ENCODE peak calls at places on chromosome 18, in eight cellular contexts. T is activated CD8-positive, alpha-beta memory T cell treated with anti-CD3 and anti-CD28 coated beads, Interleukin-2, amount 50 U/mL, for 48 hours; Y is DMS153; U is GM23248; P is RKO; Q is mammary epithelial cell; B is GM10248; N is NCI-H2171. M is an unnamed sample.

GRCh38 chr18:10950080-10950875 is 199.1 kb downstream of the PIEZO2 start:
- DNase-seq in T (no peak), Y (no peak), U (no peak), P (no peak), Q (no peak), B (no peak), N (no peak), M (no peak)

GRCh38 chr18:7177131-7177744 is 53.7 kb upstream of the LRRC30 start:
- DNase-seq in T (no peak), Y (peak; percentile 7), U (peak; percentile 86), P (peak; percentile 77), Q (peak; percentile 72), B (no peak), N (peak; percentile 43), M (peak; percentile 62)

GRCh38 chr18:79481041-79481790 is 85.5 kb downstream of the NFATC1 start:
- DNase-seq in T (no peak), Y (no peak), U (no peak), P (no peak), Q (no peak), B (no peak), N (no peak), M (no peak)

GRCh38 chr18:48589797-48590519 is 51.1 kb downstream of the CTIF start:
- DNase-seq in T (no peak), Y (no peak), U (peak; percentile 27), P (no peak), Q (no peak), B (no peak), N (no peak), M (no peak)

GRCh38 chr18:12426924-12427323 is 19.2 kb downstream of the PRELID3A start:
- DNase-seq in T (no peak), Y (no peak), U (no peak), P (no peak), Q (no peak), B (no peak), N (no peak), M (no peak)

GRCh38 chr18:9642799-9643445 is 28.6 kb upstream of the PPP4R1 start:
- DNase-seq in T (no peak), Y (no peak), U (peak; percentile 46), P (no peak), Q (peak; percentile 73), B (no peak), N (no peak), M (peak; percentile 55)

GRCh38 chr18:67300498-67300897 is 216.0 kb downstream of the DSEL start:
- DNase-seq in T (no peak), Y (no peak), U (no peak), P (peak; percentile 15), Q (peak; percentile 5), B (no peak), N (peak; percentile 7), M (no peak)

GRCh38 chr18:50590625-50591024 is 30.7 kb downstream of the MAPK4 start:
- DNase-seq in T (no peak), Y (peak; percentile 67), U (no peak), P (no peak), Q (no peak), B (no peak), N (no peak), M (no peak)

GRCh38 chr18:75321431-75321830 is 106.1 kb downstream of the SMIM21 start:
- DNase-seq in T (no peak), Y (no peak), U (no peak), P (no peak), Q (no peak), B (no peak), N (no peak), M (no peak)